ENCODE peak calls at places on chromosomes 3 and 15, in six cellular contexts. Y is PC-9, M is OCI-LY7, D is endothelial cell of umbilical vein, A is PC-3, E is MM.1S. S is an unnamed sample.

GRCh38 chr15:69478259-69478687 is 25.7 kb downstream of the RPLP1 start:
- DNase-seq in Y (peak; percentile 42), M (peak; percentile 57), D (peak; percentile 48), A (peak; percentile 69), E (peak; percentile 50), S (peak; percentile 41)

GRCh38 chr3:39501059-39501458 is 33.6 kb downstream of the MOBP start:
- DNase-seq in Y (no peak), M (no peak), D (no peak), A (no peak), E (no peak), S (no peak)

GRCh38 chr3:144636833-144637232 is 665.2 kb downstream of the DIPK2A start:
- DNase-seq in Y (no peak), M (no peak), D (no peak), A (no peak), E (no peak), S (no peak)

GRCh38 chr15:95604634-95605036 is 725.9 kb upstream of the NR2F2 start:
- DNase-seq in Y (no peak), M (no peak), D (peak; percentile 95), A (peak; percentile 86), E (no peak), S (no peak)

GRCh38 chr3:22451501-22451900 is 700.5 kb upstream of the ZNF385D start:
- DNase-seq in Y (no peak), M (no peak), D (no peak), A (no peak), E (no peak), S (no peak)

GRCh38 chr3:52301042-52301441 is 13.4 kb downstream of the GLYCTK start:
- DNase-seq in Y (no peak), M (no peak), D (no peak), A (no peak), E (no peak), S (no peak)

GRCh38 chr3:123015596-123015995 is 12.0 kb downstream of the SEMA5B start:
- DNase-seq in Y (no peak), M (no peak), D (no peak), A (peak; percentile 37), E (no peak), S (no peak)

GRCh38 chr3:194001728-194002459 is 134.1 kb upstream of the HES1 start:
- DNase-seq in Y (no peak), M (no peak), D (no peak), A (no peak), E (no peak), S (no peak)

GRCh38 chr3:48414376-48415250 is 15.3 kb downstream of the PLXNB1 start:
- DNase-seq in Y (no peak), M (no peak), D (no peak), A (no peak), E (no peak), S (no peak)

GRCh38 chr3:31247850-31248618 is 284.7 kb upstream of the STT3B start:
- DNase-seq in Y (peak; percentile 25), M (no peak), D (no peak), A (peak; percentile 82), E (no peak), S (no peak)

GRCh38 chr3:138949002-138949418 is 2.0 kb downstream of the FOXL2NB start:
- DNase-seq in Y (no peak), M (no peak), D (no peak), A (no peak), E (no peak), S (no peak)

GRCh38 chr3:48715179-48715800 is 1.7 kb downstream of the IP6K2 start:
- DNase-seq in Y (no peak), M (no peak), D (peak; percentile 16), A (peak; percentile 23), E (no peak), S (no peak)

GRCh38 chr3:107705046-107705445 is 182.3 kb downstream of the BBX start:
- DNase-seq in Y (no peak), M (no peak), D (no peak), A (no peak), E (no peak), S (no peak)

GRCh38 chr3:172627057-172627809 is 83.6 kb downstream of the NCEH1 start:
- DNase-seq in Y (no peak), M (no peak), D (peak; percentile 53), A (no peak), E (no peak), S (no peak)

GRCh38 chr15:71792521-71792920 is 17.8 kb upstream of the NR2E3 start:
- DNase-seq in Y (peak; percentile 48), M (no peak), D (peak; percentile 64), A (peak; percentile 70), E (no peak), S (no peak)

DNA sequence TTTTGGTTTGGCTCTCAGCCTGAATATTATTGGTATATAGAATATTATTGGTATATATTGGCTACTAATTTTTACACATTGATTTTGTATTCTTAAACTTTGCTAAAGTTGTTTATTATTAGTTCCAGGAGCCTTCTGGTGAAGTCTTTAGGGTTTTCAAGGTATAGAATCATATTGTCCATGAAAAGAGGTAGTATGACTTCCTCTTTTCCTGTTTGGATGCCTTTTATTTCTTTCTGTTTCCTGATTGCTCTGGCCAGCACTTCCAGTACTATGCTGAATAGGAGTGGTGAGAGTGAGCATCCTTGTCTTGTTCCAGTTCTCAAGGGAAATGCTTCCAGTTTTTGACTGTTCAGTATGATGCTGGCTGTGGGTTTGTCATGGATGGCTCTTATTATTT is 107.3 kb upstream of the LIPC start:
- DNase-seq in Y (no peak), M (no peak), D (no peak), A (no peak), E (no peak), S (no peak)
- H2AFZ ChIP-seq in Y (no peak overlapping the region), M (no peak overlapping the region), D (no peak overlapping the region), A (no peak overlapping the region), E (no peak overlapping the region), S (no peak overlapping the region)

GRCh38 chr15:97747342-97747741 is 213.2 kb upstream of the ARRDC4 start:
- DNase-seq in Y (no peak), M (no peak), D (no peak), A (no peak), E (no peak), S (no peak)

GRCh38 chr15:97748576-97748975 is 211.9 kb upstream of the ARRDC4 start:
- DNase-seq in Y (no peak), M (no peak), D (no peak), A (no peak), E (no peak), S (no peak)

GRCh38 chr15:97750071-97750470 is 210.4 kb upstream of the ARRDC4 start:
- DNase-seq in Y (no peak), M (no peak), D (no peak), A (no peak), E (no peak), S (no peak)

DNA sequence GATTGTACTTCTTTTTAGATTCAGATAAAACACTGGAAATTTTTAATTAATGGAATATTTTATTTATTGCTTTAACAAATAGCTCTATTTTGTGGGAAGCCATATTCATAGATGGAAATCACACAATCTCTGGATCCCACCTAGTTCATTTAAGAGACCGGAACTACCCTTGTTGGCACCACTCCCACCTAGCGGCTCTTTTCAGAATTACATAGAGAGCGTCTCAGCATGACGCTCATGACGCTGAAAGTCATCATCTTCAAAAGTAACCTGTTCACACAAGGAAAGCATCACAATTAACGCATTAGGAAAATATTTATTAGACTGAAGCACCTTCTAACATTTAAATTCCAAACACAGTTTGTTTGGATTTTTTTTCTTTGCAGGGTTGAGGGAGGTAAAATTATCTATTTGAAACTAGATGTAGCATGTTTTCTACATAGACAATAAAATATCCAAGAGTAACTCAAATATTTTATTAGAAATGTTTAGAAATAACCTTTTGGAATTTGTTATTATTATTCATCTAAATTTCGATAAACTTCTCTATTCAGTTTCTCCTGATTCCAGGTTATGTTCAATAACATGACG is 214.9 kb upstream of the ARRDC4 start:
- DNase-seq in Y (peak; percentile 4), M (peak; percentile 18), D (peak; percentile 41), A (peak; percentile 38), E (peak; percentile 45), S (peak; percentile 54)
- TF ChIP-seq CTCF in Y (peak; percentile 78), M (peak; percentile 78), D (peak; percentile 56), A (peak; percentile 58), E (peak; percentile 66), S (peak; percentile 77)

GRCh38 chr3:73408597-73408996 is 216.1 kb downstream of the PDZRN3 start:
- DNase-seq in Y (no peak), M (no peak), D (no peak), A (no peak), E (no peak), S (no peak)

GRCh38 chr3:73411545-73411944 is 213.2 kb downstream of the PDZRN3 start:
- DNase-seq in Y (no peak), M (no peak), D (no peak), A (no peak), E (no peak), S (no peak)

GRCh38 chr3:73407572-73407971 is 217.2 kb downstream of the PDZRN3 start:
- DNase-seq in Y (no peak), M (no peak), D (no peak), A (no peak), E (no peak), S (no peak)

GRCh38 chr3:73412020-73412419 is 212.7 kb downstream of the PDZRN3 start:
- DNase-seq in Y (no peak), M (no peak), D (no peak), A (no peak), E (no peak), S (no peak)

DNA sequence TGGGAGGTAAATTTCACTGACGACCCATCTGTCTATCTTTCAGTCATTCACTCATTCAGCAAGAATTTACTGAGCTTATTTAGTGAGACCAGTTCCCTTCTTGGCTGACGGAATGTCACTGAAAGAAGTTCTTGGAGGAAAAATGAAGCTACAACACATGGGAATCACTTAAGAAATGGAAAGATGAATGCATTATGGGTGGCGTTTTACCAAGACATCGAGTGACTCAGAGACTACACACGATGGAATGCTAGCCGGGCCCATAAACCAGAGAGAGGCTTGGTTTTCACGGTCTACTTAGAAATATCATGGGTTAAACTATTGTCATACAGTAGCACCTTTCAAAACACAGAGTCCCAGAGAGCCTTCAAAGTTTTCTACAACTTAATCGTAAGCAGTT is 215.3 kb downstream of the PDZRN3 start:
- DNase-seq in Y (no peak), M (no peak), D (no peak), A (peak; percentile 20), E (no peak), S (no peak)
- H2AFZ ChIP-seq in Y (no peak overlapping the region), M (no peak overlapping the region), D (no peak overlapping the region), A (no peak overlapping the region), E (no peak overlapping the region), S (no peak overlapping the region)

GRCh38 chr3:14857506-14857905 is 38.7 kb downstream of the FGD5 start:
- DNase-seq in Y (no peak), M (no peak), D (no peak), A (no peak), E (no peak), S (peak; percentile 36)
- TF ChIP-seq CTCF in Y (peak; percentile 44), M (no peak), D (no peak), A (peak; percentile 21), E (no peak), S (peak; percentile 60)

DNA sequence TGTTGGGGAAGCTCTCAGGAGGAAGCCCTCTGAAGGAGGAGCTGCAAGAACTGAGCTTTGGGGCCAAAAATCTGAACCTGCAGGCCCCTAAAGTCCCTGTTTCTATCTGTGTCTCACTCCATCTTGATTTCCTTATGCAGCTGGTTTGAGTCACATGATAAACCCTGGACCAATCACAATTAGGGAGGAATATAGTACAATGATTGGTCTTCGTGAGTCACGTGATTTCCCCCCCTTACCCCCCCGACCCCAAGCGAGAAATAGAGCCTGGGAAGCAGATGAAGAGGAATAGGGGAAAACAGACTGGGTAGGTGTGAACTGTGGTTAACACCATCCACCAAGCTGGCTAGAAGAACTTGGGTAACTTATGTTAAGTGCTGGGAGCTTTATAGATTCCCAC is 12.9 kb downstream of the CRABP1 start:
- DNase-seq in Y (no peak), M (peak; percentile 31), D (no peak), A (peak; percentile 11), E (peak; percentile 10), S (no peak)
- H2AFZ ChIP-seq in Y (no peak overlapping the region), M (peak overlapping the region; percentile 67), D (no peak overlapping the region), A (peak overlapping the region; percentile 18), E (peak overlapping the region; percentile 36), S (peak overlapping the region; percentile 39)

GRCh38 chr15:51336011-51336410 is 2.4 kb downstream of the CYP19A1 start:
- DNase-seq in Y (no peak), M (no peak), D (no peak), A (no peak), E (no peak), S (no peak)
- TF ChIP-seq CTCF in Y (no peak), M (no peak), D (no peak), A (no peak), E (no peak), S (no peak)

S was measured in DND-41.